ENCODE peak calls at places on chromosome 7, in eight cellular contexts. W is endothelial cell of umbilical vein, P is Panc1, Q is ovary, V is heart left ventricle, K is esophagus squamous epithelium, B is PC-3, H is GM23338. D is an unnamed sample.

GRCh38 chr7:116952640-116953371 is 495 bp upstream of the ST7 start:
- DNase-seq in V (peak; percentile 59), H (peak; percentile 69), K (peak; percentile 8), Q (peak; percentile 64), B (peak; percentile 51), W (peak; percentile 71), P (peak; percentile 28), D (peak; percentile 73)

GRCh38 chr7:133980794-133981193 is 146.3 kb upstream of the LRGUK start:
- DNase-seq in Q (no peak), P (no peak), B (no peak), W (no peak), V (no peak), H (no peak), K (no peak), D (no peak)

GRCh38 chr7:55556031-55556430 is 16.3 kb downstream of the VOPP1 start:
- DNase-seq in V (no peak), B (peak; percentile 82), P (no peak), W (no peak), Q (no peak), K (no peak), H (no peak), D (no peak)

GRCh38 chr7:16078076-16078952 is 343.0 kb downstream of the CRPPA start:
- DNase-seq in P (peak; percentile 57), W (peak; percentile 84), V (no peak), K (no peak), B (peak; percentile 76), H (peak; percentile 78), Q (peak; percentile 16), D (peak; percentile 79)

GRCh38 chr7:135254-135653 is 57.1 kb upstream of the FAM20C start:
- DNase-seq in K (no peak), B (no peak), V (no peak), P (no peak), H (no peak), W (no peak), Q (no peak), D (no peak)

GRCh38 chr7:41148521-41148951 is 554.4 kb downstream of the INHBA start:
- DNase-seq in H (no peak), B (peak; percentile 97), W (peak; percentile 35), V (no peak), Q (no peak), P (peak; percentile 54), K (no peak), D (no peak)

GRCh38 chr7:77714195-77714594 is 17.9 kb downstream of the RSBN1L start:
- DNase-seq in H (no peak), W (no peak), Q (no peak), K (no peak), B (no peak), V (no peak), P (no peak), D (no peak)

GRCh38 chr7:103718482-103719415 is 270.7 kb downstream of the RELN start:
- DNase-seq in Q (no peak), H (no peak), W (peak; percentile 77), K (no peak), P (no peak), V (no peak), B (peak; percentile 75), D (no peak)

GRCh38 chr7:23246540-23246939 is at the start of gene GPNMB:
- DNase-seq in W (no peak), K (no peak), H (peak; percentile 49), B (peak; percentile 25), Q (peak; percentile 42), V (peak; percentile 25), P (no peak), D (peak; percentile 17)

GRCh38 chr7:130151591-130152269 is 53.5 kb downstream of the TMEM209 start:
- DNase-seq in P (no peak), Q (no peak), W (no peak), H (no peak), K (no peak), V (no peak), B (no peak), D (no peak)

GRCh38 chr7:36264123-36264916 is 111.3 kb downstream of the EEPD1 start:
- DNase-seq in P (no peak), B (no peak), W (no peak), Q (no peak), V (no peak), H (no peak), K (no peak), D (no peak)

GRCh38 chr7:135771961-135772638 is 23.5 kb upstream of the FAM180A start:
- DNase-seq in B (peak; percentile 46), K (no peak), W (no peak), P (no peak), H (no peak), Q (peak; percentile 30), V (no peak), D (no peak)

GRCh38 chr7:159098424-159098786 is 46.3 kb downstream of the VIPR2 start:
- DNase-seq in W (no peak), V (peak; percentile 11), K (no peak), Q (peak; percentile 12), B (no peak), P (no peak), H (no peak), D (no peak)

GRCh38 chr7:100933735-100934134 is 15.6 kb upstream of the MUC3A start:
- DNase-seq in V (no peak), K (no peak), B (no peak), H (peak; percentile 51), Q (no peak), P (no peak), W (no peak), D (no peak)

GRCh38 chr7:45215611-45216062 is 58.0 kb downstream of the RAMP3 start:
- DNase-seq in P (no peak), Q (no peak), B (no peak), K (no peak), H (no peak), W (no peak), V (no peak), D (no peak)

GRCh38 chr7:127792528-127793342 is 140.7 kb downstream of the SND1 start:
- DNase-seq in W (no peak), H (peak; percentile 91), P (peak; percentile 33), B (peak; percentile 48), Q (no peak), K (no peak), V (no peak), D (peak; percentile 55)

GRCh38 chr7:48680996-48681395 is 243.4 kb upstream of the CDC14C start:
- DNase-seq in H (no peak), V (no peak), K (no peak), B (no peak), P (no peak), Q (no peak), W (no peak), D (no peak)

GRCh38 chr7:122756860-122757259 is 54.1 kb upstream of the RNF148 start:
- DNase-seq in W (no peak), Q (no peak), V (no peak), B (no peak), H (no peak), K (no peak), P (no peak), D (no peak)
- TF ChIP-seq CTCF in W (no peak), Q (no peak), V (no peak), B (no peak), H (no peak), K (no peak), P (no peak), D (no peak)

DNA sequence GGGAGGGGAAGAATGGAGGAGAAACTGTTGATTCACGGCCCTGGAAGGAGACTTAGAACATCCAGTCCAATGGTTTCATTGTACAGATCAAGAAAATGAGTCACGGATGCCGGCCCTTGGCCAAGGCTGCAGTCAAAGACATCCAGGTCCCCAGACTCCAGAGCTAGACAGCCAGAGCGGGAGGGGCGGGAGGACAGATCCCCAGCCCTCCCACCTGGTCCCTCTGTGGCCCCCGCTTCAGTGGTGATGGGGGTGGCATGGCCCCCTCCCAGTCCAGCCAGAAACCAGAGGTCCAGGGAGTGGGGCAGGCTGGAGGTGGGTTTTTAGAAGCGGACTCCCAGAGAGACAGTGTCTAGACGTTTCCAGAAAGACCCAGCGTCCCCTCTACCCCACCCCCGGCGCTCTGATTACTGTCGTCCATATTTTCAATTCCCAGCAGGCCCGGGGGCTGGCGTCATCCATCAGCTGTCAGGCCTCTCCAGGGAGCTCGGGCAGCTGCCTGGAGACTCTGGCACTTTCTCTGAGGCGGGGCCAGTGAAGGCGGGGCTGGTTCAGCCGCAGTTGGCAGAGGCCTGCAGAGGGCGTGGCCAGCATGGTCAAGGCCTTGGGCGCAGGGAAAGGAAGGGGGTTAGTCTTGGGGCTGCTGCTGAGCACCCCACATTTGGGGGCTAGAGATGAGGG is 8.0 kb upstream of the HSPB1 start:
- DNase-seq in P (no peak), V (peak; percentile 95), H (peak; percentile 92), B (peak; percentile 92), Q (peak; percentile 96), K (peak; percentile 24), W (peak; percentile 97), D (peak; percentile 96)
- H3K4me3 ChIP-seq in P (peak overlapping the region; percentile 47), V (peak overlapping the region; percentile 39), H (peak overlapping the region; percentile 34), B (peak overlapping the region; percentile 41), Q (peak overlapping the region; percentile 21), K (peak overlapping the region; percentile 42), W (no peak overlapping the region), D (no peak overlapping the region)

DNA sequence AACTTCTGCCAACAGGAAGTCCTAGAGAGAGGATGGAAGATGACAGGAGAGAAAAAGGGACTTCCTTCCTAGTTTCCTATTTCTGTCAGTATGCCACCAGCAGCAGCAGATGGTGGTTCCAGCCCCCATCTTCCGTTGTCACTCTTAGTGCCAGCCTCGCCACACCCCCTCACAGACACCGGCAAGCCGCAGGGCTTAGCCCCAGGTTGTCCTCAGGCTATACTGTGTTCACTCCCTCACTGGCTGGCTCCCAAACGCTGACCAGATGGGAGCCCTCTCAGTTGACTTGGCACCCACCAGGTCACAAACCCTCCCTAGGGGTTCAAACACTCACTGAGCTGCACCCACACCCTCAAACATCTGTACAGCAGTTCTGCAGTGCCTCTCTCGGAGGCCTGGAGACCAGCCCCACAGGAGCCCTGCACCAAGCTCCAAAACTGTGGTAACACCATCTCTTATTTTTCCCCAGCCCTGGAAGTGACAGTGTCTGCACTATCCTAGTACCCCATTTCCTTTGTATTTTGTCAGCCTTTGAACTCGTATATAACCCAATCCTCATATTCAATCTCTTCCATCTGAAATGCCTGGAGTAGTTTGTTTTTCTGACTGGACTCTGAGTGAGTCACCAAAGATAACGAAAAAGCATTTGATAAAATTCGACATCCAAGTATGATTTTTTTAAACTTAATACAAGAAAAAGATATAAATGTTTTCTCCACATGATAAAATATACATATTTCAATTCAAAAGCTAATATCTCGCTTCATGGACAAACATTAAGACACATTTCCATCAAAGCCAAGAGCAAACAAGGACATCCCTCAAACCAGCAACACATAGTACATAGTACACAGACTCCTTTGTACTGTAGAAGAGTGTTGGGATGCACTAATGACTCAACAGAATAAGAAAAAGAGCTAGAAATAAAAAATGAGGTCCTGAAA is 34.5 kb downstream of the SMURF1 start:
- DNase-seq in P (no peak), Q (no peak), K (no peak), B (peak; percentile 23), H (no peak), W (peak; percentile 59), V (peak; percentile 27), D (no peak)
- H3K4me1 ChIP-seq in P (peaks cover 85% of the 10 kb centered on the region), Q (peaks cover 19% of the 10 kb centered on the region), K (peaks cover 92% of the 10 kb centered on the region), B (peaks cover 72% of the 10 kb centered on the region), H (peaks cover 51% of the 10 kb centered on the region), W (peaks cover 37% of the 10 kb centered on the region), V (peaks cover 29% of the 10 kb centered on the region), D (peaks cover 10% of the 10 kb centered on the region)

GRCh38 chr7:153832160-153832559 is 220.0 kb upstream of the DPP6 start:
- DNase-seq in H (no peak), K (no peak), Q (no peak), P (no peak), B (no peak), V (no peak), W (no peak), D (no peak)
- TF ChIP-seq CTCF in H (no peak), K (no peak), Q (no peak), P (peak; percentile 23), B (no peak), V (no peak), W (no peak), D (no peak)

D was measured in mucosa of descending colon.